ENCODE peak calls at places on chromosomes 2 and 18, in eight cellular contexts. Y is AG08396; T is kidney glomerular epithelial cell; D is H54; A is AG10803; O is foreskin fibroblast; N is CD4-positive, alpha-beta T cell; I is Calu3. F is an unnamed sample.

GRCh38 chr18:58851874-58852273 is 12.8 kb upstream of the ZNF532 start:
- DNase-seq in I (no peak), N (no peak), O (no peak), D (no peak), A (no peak), T (no peak), Y (no peak), F (no peak)

GRCh38 chr18:3652380-3653262 is 202.6 kb downstream of the TGIF1 start:
- DNase-seq in N (no peak), A (peak; percentile 75), I (peak; percentile 90), Y (peak; percentile 80), D (peak; percentile 63), T (peak; percentile 37), O (peak; percentile 90), F (peak; percentile 49)

GRCh38 chr2:40243581-40243980 is 208.3 kb downstream of the SLC8A1 start:
- DNase-seq in N (no peak), I (no peak), O (peak; percentile 43), D (no peak), A (peak; percentile 85), T (peak; percentile 92), Y (peak; percentile 50), F (no peak)

GRCh38 chr18:79935499-79935898 is 16.0 kb downstream of the SLC66A2 start:
- DNase-seq in A (no peak), O (no peak), N (no peak), Y (no peak), T (no peak), I (no peak), D (no peak), F (no peak)

GRCh38 chr18:32040936-32041335 is 22.3 kb downstream of the RNF125 start:
- DNase-seq in I (no peak), A (no peak), Y (no peak), O (no peak), T (no peak), N (peak; percentile 12), D (no peak), F (no peak)

GRCh38 chr2:53600835-53601234 is 166.8 kb upstream of the CHAC2 start:
- DNase-seq in D (peak; percentile 7), Y (peak; percentile 11), T (peak; percentile 41), A (peak; percentile 2), O (no peak), I (no peak), N (no peak), F (no peak)

GRCh38 chr2:145038041-145038525 is 518.2 kb upstream of the ZEB2 start:
- DNase-seq in Y (peak; percentile 9), O (no peak), T (no peak), N (no peak), I (peak; percentile 22), D (no peak), A (no peak), F (no peak)

GRCh38 chr2:230307485-230307884 is 19.5 kb upstream of the SP140L start:
- DNase-seq in Y (no peak), A (no peak), D (no peak), N (no peak), T (no peak), I (no peak), O (no peak), F (no peak)

GRCh38 chr2:68771211-68771721 is 36.7 kb downstream of the ARHGAP25 start:
- DNase-seq in I (no peak), A (no peak), T (peak; percentile 2), Y (no peak), D (no peak), O (no peak), N (no peak), F (no peak)

GRCh38 chr18:73683618-73684238 is 463.9 kb downstream of the FBXO15 start:
- DNase-seq in I (peak; percentile 50), N (no peak), A (peak; percentile 52), O (peak; percentile 48), Y (no peak), T (no peak), D (no peak), F (peak; percentile 6)

GRCh38 chr2:238513346-238513745 is 86.6 kb downstream of the ASB1 start:
- DNase-seq in D (peak; percentile 56), T (no peak), I (peak; percentile 53), Y (peak; percentile 76), O (peak; percentile 54), A (peak; percentile 66), N (no peak), F (peak; percentile 48)

GRCh38 chr2:154720642-154721041 is 22.1 kb downstream of the KCNJ3 start:
- DNase-seq in Y (no peak), T (no peak), O (no peak), I (no peak), A (no peak), D (no peak), N (no peak), F (no peak)

GRCh38 chr2:187586091-187586632 is 31.9 kb upstream of the TFPI start:
- DNase-seq in N (no peak), D (no peak), O (no peak), I (no peak), T (no peak), Y (no peak), A (peak; percentile 3), F (no peak)

GRCh38 chr2:235187806-235188205 is 236.0 kb downstream of the SH3BP4 start:
- DNase-seq in D (no peak), N (no peak), A (no peak), O (no peak), I (no peak), Y (no peak), T (no peak), F (no peak)

GRCh38 chr18:11733031-11733430 is 44.0 kb downstream of the GNAL start:
- DNase-seq in A (peak; percentile 50), N (peak; percentile 52), O (peak; percentile 40), T (peak; percentile 56), I (peak; percentile 82), Y (peak; percentile 85), D (peak; percentile 76), F (peak; percentile 17)

GRCh38 chr2:2318949-2319348 is 12.1 kb downstream of the MYT1L start:
- DNase-seq in A (no peak), N (no peak), Y (no peak), O (no peak), I (no peak), D (no peak), T (no peak), F (no peak)

GRCh38 chr2:136295168-136295567 is 177.2 kb upstream of the CXCR4 start:
- DNase-seq in I (no peak), D (no peak), Y (no peak), O (no peak), N (no peak), A (no peak), T (no peak), F (no peak)

GRCh38 chr2:180159921-180160320 is 152.8 kb upstream of the CWC22 start:
- DNase-seq in O (no peak), A (no peak), I (no peak), T (no peak), Y (no peak), N (no peak), D (no peak), F (no peak)

GRCh38 chr2:121925466-121925865 is 170.0 kb downstream of the TSN start:
- DNase-seq in N (no peak), I (no peak), O (no peak), Y (no peak), A (no peak), D (no peak), T (no peak), F (no peak)

GRCh38 chr2:158926478-158926948 is 41.9 kb upstream of the TANC1 start:
- DNase-seq in I (peak; percentile 67), Y (no peak), D (no peak), A (peak; percentile 48), T (peak; percentile 80), N (no peak), O (peak; percentile 61), F (peak; percentile 25)

GRCh38 chr18:72427721-72428120 is 116.4 kb downstream of the CBLN2 start:
- DNase-seq in N (no peak), Y (no peak), T (peak; percentile 50), O (no peak), D (no peak), I (no peak), A (peak; percentile 1), F (no peak)

GRCh38 chr2:69762513-69763494 is 20.9 kb downstream of the ANXA4 start:
- DNase-seq in N (no peak), Y (no peak), D (no peak), T (no peak), I (no peak), O (no peak), A (no peak), F (no peak)

GRCh38 chr2:12619975-12620374 is 96.8 kb upstream of the TRIB2 start:
- DNase-seq in N (no peak), T (peak; percentile 90), O (peak; percentile 85), I (no peak), A (peak; percentile 95), D (peak; percentile 29), Y (peak; percentile 56), F (peak; percentile 87)

GRCh38 chr18:41887100-41887499 is 67.9 kb upstream of the PIK3C3 start:
- DNase-seq in A (peak; percentile 18), D (no peak), Y (no peak), I (no peak), N (no peak), T (no peak), O (no peak), F (no peak)

GRCh38 chr2:104733544-104733943 is 120.4 kb upstream of the POU3F3 start:
- DNase-seq in T (no peak), N (no peak), Y (no peak), D (peak; percentile 18), O (no peak), I (peak; percentile 38), A (no peak), F (no peak)

GRCh38 chr2:12856934-12857660 is 140.4 kb downstream of the TRIB2 start:
- DNase-seq in O (peak; percentile 63), N (no peak), A (peak; percentile 89), T (no peak), D (peak; percentile 10), Y (peak; percentile 47), I (no peak), F (peak; percentile 44)

GRCh38 chr2:30664761-30665358 is 142.4 kb downstream of the CAPN13 start:
- DNase-seq in O (peak; percentile 98), T (peak; percentile 33), Y (peak; percentile 88), D (peak; percentile 72), I (peak; percentile 52), N (no peak), A (peak; percentile 96), F (peak; percentile 94)

GRCh38 chr2:135667045-135667444 is 74.6 kb upstream of the UBXN4 start:
- DNase-seq in O (no peak), A (no peak), I (no peak), Y (no peak), T (no peak), D (no peak), N (no peak), F (no peak)

GRCh38 chr2:189819297-189819704 is 35.1 kb downstream of the PMS1 start:
- DNase-seq in T (no peak), I (no peak), D (no peak), N (no peak), A (peak; percentile 81), O (peak; percentile 57), Y (peak; percentile 32), F (no peak)

GRCh38 chr18:34544930-34545329 is 165.2 kb upstream of the DTNA start:
- DNase-seq in Y (no peak), O (no peak), T (no peak), I (no peak), A (no peak), D (no peak), N (no peak), F (no peak)

GRCh38 chr2:188450740-188451480 is 159.2 kb downstream of the GULP1 start:
- DNase-seq in O (peak; percentile 40), A (peak; percentile 56), D (no peak), Y (no peak), I (no peak), N (no peak), T (no peak), F (peak; percentile 22)

GRCh38 chr2:20184067-20184938 is 40.6 kb downstream of the SDC1 start:
- DNase-seq in A (peak; percentile 69), I (peak; percentile 55), D (peak; percentile 51), T (peak; percentile 54), O (peak; percentile 35), Y (peak; percentile 81), N (no peak), F (no peak)

GRCh38 chr18:59957957-59958356 is 58.2 kb downstream of the PMAIP1 start:
- DNase-seq in Y (peak; percentile 30), N (no peak), I (peak; percentile 57), D (peak; percentile 9), O (peak; percentile 78), A (peak; percentile 54), T (no peak), F (peak; percentile 28)

GRCh38 chr2:195582188-195582587 is 74.8 kb upstream of the SLC39A10 start:
- DNase-seq in T (no peak), Y (no peak), O (no peak), A (no peak), I (no peak), D (no peak), N (no peak), F (no peak)